ENCODE peak calls at places on chromosome 7, in ten cellular contexts. One of them, this sample, is unnamed.

GRCh38 chr7:117412390-117412789 is 14.9 kb downstream of the ASZ1 start:
- DNase-seq in kidney: no peak
- DNase-seq in activated naive CD8-positive, alpha-beta T cell treated with anti-CD3 and anti-CD28 coated beads for 36 hours: no peak
- DNase-seq in lower lobe of right lung: no peak
- DNase-seq in tibial artery: no peak
- DNase-seq in activated naive CD4-positive, alpha-beta T cell treated with Interleukin-2 at 50 U/mL for 16 hours: no peak
- DNase-seq in NCI-H2081: no peak
- DNase-seq in T1000: no peak
- DNase-seq in GM04504: no peak
- DNase-seq in NCI-H2171 treated with DMSO at 0.1 percent for 48 hours: no peak
- DNase-seq in this sample: no peak

GRCh38 chr7:27453702-27454405 is 208.8 kb downstream of the HIBADH start:
- DNase-seq in T1000: peak
- DNase-seq in activated naive CD4-positive, alpha-beta T cell treated with Interleukin-2 at 50 U/mL for 16 hours: no peak
- DNase-seq in NCI-H2081: no peak
- DNase-seq in activated naive CD8-positive, alpha-beta T cell treated with anti-CD3 and anti-CD28 coated beads for 36 hours: no peak
- DNase-seq in lower lobe of right lung: no peak
- DNase-seq in GM04504: no peak
- DNase-seq in tibial artery: no peak
- DNase-seq in NCI-H2171 treated with DMSO at 0.1 percent for 48 hours: no peak
- DNase-seq in kidney: no peak
- DNase-seq in this sample: peak

GRCh38 chr7:2261611-2262010 is 19.6 kb downstream of the NUDT1 start:
- DNase-seq in NCI-H2081: no peak
- DNase-seq in NCI-H2171 treated with DMSO at 0.1 percent for 48 hours: no peak
- DNase-seq in activated naive CD8-positive, alpha-beta T cell treated with anti-CD3 and anti-CD28 coated beads for 36 hours: peak
- DNase-seq in tibial artery: no peak
- DNase-seq in activated naive CD4-positive, alpha-beta T cell treated with Interleukin-2 at 50 U/mL for 16 hours: no peak
- DNase-seq in lower lobe of right lung: peak
- DNase-seq in T1000: no peak
- DNase-seq in kidney: no peak
- DNase-seq in GM04504: no peak
- DNase-seq in this sample: no peak

GRCh38 chr7:49812534-49812933 is 39.1 kb downstream of the VWC2 start:
- DNase-seq in NCI-H2171 treated with DMSO at 0.1 percent for 48 hours: peak
- DNase-seq in GM04504: no peak
- DNase-seq in activated naive CD4-positive, alpha-beta T cell treated with Interleukin-2 at 50 U/mL for 16 hours: no peak
- DNase-seq in tibial artery: no peak
- DNase-seq in activated naive CD8-positive, alpha-beta T cell treated with anti-CD3 and anti-CD28 coated beads for 36 hours: no peak
- DNase-seq in kidney: no peak
- DNase-seq in NCI-H2081: no peak
- DNase-seq in T1000: no peak
- DNase-seq in lower lobe of right lung: no peak
- DNase-seq in this sample: no peak

GRCh38 chr7:157588271-157588589 is 251.4 kb downstream of the DNAJB6 start:
- DNase-seq in T1000: no peak
- DNase-seq in NCI-H2171 treated with DMSO at 0.1 percent for 48 hours: no peak
- DNase-seq in tibial artery: no peak
- DNase-seq in lower lobe of right lung: peak
- DNase-seq in kidney: peak
- DNase-seq in activated naive CD8-positive, alpha-beta T cell treated with anti-CD3 and anti-CD28 coated beads for 36 hours: no peak
- DNase-seq in GM04504: no peak
- DNase-seq in NCI-H2081: no peak
- DNase-seq in activated naive CD4-positive, alpha-beta T cell treated with Interleukin-2 at 50 U/mL for 16 hours: no peak
- DNase-seq in this sample: no peak

GRCh38 chr7:81190997-81191747 is 272.3 kb upstream of the SEMA3C start:
- DNase-seq in activated naive CD4-positive, alpha-beta T cell treated with Interleukin-2 at 50 U/mL for 16 hours: no peak
- DNase-seq in kidney: no peak
- DNase-seq in NCI-H2171 treated with DMSO at 0.1 percent for 48 hours: no peak
- DNase-seq in NCI-H2081: no peak
- DNase-seq in activated naive CD8-positive, alpha-beta T cell treated with anti-CD3 and anti-CD28 coated beads for 36 hours: no peak
- DNase-seq in lower lobe of right lung: no peak
- DNase-seq in GM04504: no peak
- DNase-seq in tibial artery: no peak
- DNase-seq in T1000: no peak
- DNase-seq in this sample: peak

GRCh38 chr7:129804301-129805085 is 148.3 kb downstream of the UBE2H start:
- DNase-seq in tibial artery: no peak
- DNase-seq in lower lobe of right lung: no peak
- DNase-seq in activated naive CD8-positive, alpha-beta T cell treated with anti-CD3 and anti-CD28 coated beads for 36 hours: no peak
- DNase-seq in T1000: no peak
- DNase-seq in GM04504: no peak
- DNase-seq in kidney: peak
- DNase-seq in NCI-H2081: no peak
- DNase-seq in activated naive CD4-positive, alpha-beta T cell treated with Interleukin-2 at 50 U/mL for 16 hours: no peak
- DNase-seq in NCI-H2171 treated with DMSO at 0.1 percent for 48 hours: no peak
- DNase-seq in this sample: no peak

GRCh38 chr7:28708033-28708451 is 250.1 kb downstream of the TRIL start:
- DNase-seq in activated naive CD8-positive, alpha-beta T cell treated with anti-CD3 and anti-CD28 coated beads for 36 hours: no peak
- DNase-seq in NCI-H2171 treated with DMSO at 0.1 percent for 48 hours: no peak
- DNase-seq in GM04504: no peak
- DNase-seq in NCI-H2081: no peak
- DNase-seq in activated naive CD4-positive, alpha-beta T cell treated with Interleukin-2 at 50 U/mL for 16 hours: no peak
- DNase-seq in lower lobe of right lung: no peak
- DNase-seq in T1000: peak
- DNase-seq in kidney: no peak
- DNase-seq in tibial artery: no peak
- DNase-seq in this sample: no peak

GRCh38 chr7:81478664-81479063 is 291.2 kb downstream of the HGF start:
- DNase-seq in activated naive CD8-positive, alpha-beta T cell treated with anti-CD3 and anti-CD28 coated beads for 36 hours: no peak
- DNase-seq in GM04504: no peak
- DNase-seq in NCI-H2171 treated with DMSO at 0.1 percent for 48 hours: no peak
- DNase-seq in lower lobe of right lung: peak
- DNase-seq in NCI-H2081: no peak
- DNase-seq in tibial artery: no peak
- DNase-seq in kidney: no peak
- DNase-seq in T1000: no peak
- DNase-seq in activated naive CD4-positive, alpha-beta T cell treated with Interleukin-2 at 50 U/mL for 16 hours: no peak
- DNase-seq in this sample: no peak

GRCh38 chr7:158885624-158886023 is 29.3 kb downstream of the DYNC2I1 start:
- DNase-seq in NCI-H2171 treated with DMSO at 0.1 percent for 48 hours: peak
- DNase-seq in lower lobe of right lung: no peak
- DNase-seq in activated naive CD4-positive, alpha-beta T cell treated with Interleukin-2 at 50 U/mL for 16 hours: no peak
- DNase-seq in tibial artery: no peak
- DNase-seq in GM04504: no peak
- DNase-seq in NCI-H2081: no peak
- DNase-seq in kidney: no peak
- DNase-seq in T1000: no peak
- DNase-seq in activated naive CD8-positive, alpha-beta T cell treated with anti-CD3 and anti-CD28 coated beads for 36 hours: no peak
- DNase-seq in this sample: no peak

GRCh38 chr7:120353171-120353570 is 80.2 kb downstream of the KCND2 start:
- DNase-seq in tibial artery: no peak
- DNase-seq in activated naive CD8-positive, alpha-beta T cell treated with anti-CD3 and anti-CD28 coated beads for 36 hours: no peak
- DNase-seq in NCI-H2081: no peak
- DNase-seq in NCI-H2171 treated with DMSO at 0.1 percent for 48 hours: no peak
- DNase-seq in lower lobe of right lung: no peak
- DNase-seq in activated naive CD4-positive, alpha-beta T cell treated with Interleukin-2 at 50 U/mL for 16 hours: no peak
- DNase-seq in GM04504: no peak
- DNase-seq in T1000: no peak
- DNase-seq in kidney: no peak
- DNase-seq in this sample: no peak

GRCh38 chr7:70706698-70707097 is 425.2 kb upstream of the GALNT17 start:
- DNase-seq in NCI-H2171 treated with DMSO at 0.1 percent for 48 hours: no peak
- DNase-seq in T1000: no peak
- DNase-seq in activated naive CD8-positive, alpha-beta T cell treated with anti-CD3 and anti-CD28 coated beads for 36 hours: no peak
- DNase-seq in kidney: no peak
- DNase-seq in lower lobe of right lung: no peak
- DNase-seq in NCI-H2081: no peak
- DNase-seq in tibial artery: no peak
- DNase-seq in activated naive CD4-positive, alpha-beta T cell treated with Interleukin-2 at 50 U/mL for 16 hours: no peak
- DNase-seq in GM04504: no peak
- DNase-seq in this sample: no peak

GRCh38 chr7:2321020-2321419 is 6.8 kb upstream of the SNX8 start:
- DNase-seq in kidney: no peak
- DNase-seq in NCI-H2171 treated with DMSO at 0.1 percent for 48 hours: peak
- DNase-seq in GM04504: no peak
- DNase-seq in activated naive CD8-positive, alpha-beta T cell treated with anti-CD3 and anti-CD28 coated beads for 36 hours: no peak
- DNase-seq in lower lobe of right lung: no peak
- DNase-seq in tibial artery: no peak
- DNase-seq in activated naive CD4-positive, alpha-beta T cell treated with Interleukin-2 at 50 U/mL for 16 hours: no peak
- DNase-seq in NCI-H2081: no peak
- DNase-seq in T1000: no peak
- DNase-seq in this sample: no peak

GRCh38 chr7:50662059-50662689 is 97.0 kb upstream of the DDC start:
- DNase-seq in GM04504: no peak
- DNase-seq in activated naive CD8-positive, alpha-beta T cell treated with anti-CD3 and anti-CD28 coated beads for 36 hours: no peak
- DNase-seq in tibial artery: no peak
- DNase-seq in T1000: no peak
- DNase-seq in activated naive CD4-positive, alpha-beta T cell treated with Interleukin-2 at 50 U/mL for 16 hours: peak
- DNase-seq in NCI-H2081: no peak
- DNase-seq in NCI-H2171 treated with DMSO at 0.1 percent for 48 hours: no peak
- DNase-seq in lower lobe of right lung: no peak
- DNase-seq in kidney: no peak
- DNase-seq in this sample: no peak

GRCh38 chr7:88224596-88225275 is 4.9 kb upstream of the SRI start:
- DNase-seq in NCI-H2171 treated with DMSO at 0.1 percent for 48 hours: no peak
- DNase-seq in NCI-H2081: no peak
- DNase-seq in kidney: no peak
- DNase-seq in activated naive CD4-positive, alpha-beta T cell treated with Interleukin-2 at 50 U/mL for 16 hours: no peak
- DNase-seq in activated naive CD8-positive, alpha-beta T cell treated with anti-CD3 and anti-CD28 coated beads for 36 hours: no peak
- DNase-seq in GM04504: no peak
- DNase-seq in tibial artery: no peak
- DNase-seq in T1000: no peak
- DNase-seq in lower lobe of right lung: no peak
- DNase-seq in this sample: no peak

GRCh38 chr7:19101911-19102310 is 15.5 kb downstream of the TWIST1 start:
- DNase-seq in activated naive CD4-positive, alpha-beta T cell treated with Interleukin-2 at 50 U/mL for 16 hours: no peak
- DNase-seq in T1000: no peak
- DNase-seq in GM04504: no peak
- DNase-seq in kidney: no peak
- DNase-seq in activated naive CD8-positive, alpha-beta T cell treated with anti-CD3 and anti-CD28 coated beads for 36 hours: no peak
- DNase-seq in lower lobe of right lung: no peak
- DNase-seq in tibial artery: no peak
- DNase-seq in NCI-H2081: no peak
- DNase-seq in NCI-H2171 treated with DMSO at 0.1 percent for 48 hours: no peak
- DNase-seq in this sample: no peak

GRCh38 chr7:41630741-41631140 is 72.1 kb downstream of the INHBA start:
- DNase-seq in NCI-H2171 treated with DMSO at 0.1 percent for 48 hours: no peak
- DNase-seq in tibial artery: no peak
- DNase-seq in T1000: no peak
- DNase-seq in NCI-H2081: no peak
- DNase-seq in GM04504: no peak
- DNase-seq in lower lobe of right lung: no peak
- DNase-seq in activated naive CD4-positive, alpha-beta T cell treated with Interleukin-2 at 50 U/mL for 16 hours: no peak
- DNase-seq in activated naive CD8-positive, alpha-beta T cell treated with anti-CD3 and anti-CD28 coated beads for 36 hours: no peak
- DNase-seq in kidney: no peak
- DNase-seq in this sample: no peak

GRCh38 chr7:116888895-116889294 is 26.5 kb downstream of the CAPZA2 start:
- DNase-seq in kidney: no peak
- DNase-seq in activated naive CD8-positive, alpha-beta T cell treated with anti-CD3 and anti-CD28 coated beads for 36 hours: no peak
- DNase-seq in NCI-H2171 treated with DMSO at 0.1 percent for 48 hours: no peak
- DNase-seq in lower lobe of right lung: no peak
- DNase-seq in activated naive CD4-positive, alpha-beta T cell treated with Interleukin-2 at 50 U/mL for 16 hours: no peak
- DNase-seq in tibial artery: no peak
- DNase-seq in GM04504: no peak
- DNase-seq in T1000: no peak
- DNase-seq in NCI-H2081: no peak
- DNase-seq in this sample: no peak

GRCh38 chr7:36349626-36350025 is 40.0 kb upstream of the ANLN start:
- DNase-seq in kidney: no peak
- DNase-seq in tibial artery: no peak
- DNase-seq in NCI-H2171 treated with DMSO at 0.1 percent for 48 hours: no peak
- DNase-seq in NCI-H2081: no peak
- DNase-seq in activated naive CD8-positive, alpha-beta T cell treated with anti-CD3 and anti-CD28 coated beads for 36 hours: no peak
- DNase-seq in T1000: no peak
- DNase-seq in activated naive CD4-positive, alpha-beta T cell treated with Interleukin-2 at 50 U/mL for 16 hours: no peak
- DNase-seq in GM04504: no peak
- DNase-seq in lower lobe of right lung: no peak
- DNase-seq in this sample: no peak

GRCh38 chr7:66379761-66380160 is 174.6 kb downstream of the TPST1 start:
- DNase-seq in lower lobe of right lung: no peak
- DNase-seq in tibial artery: no peak
- DNase-seq in kidney: no peak
- DNase-seq in activated naive CD8-positive, alpha-beta T cell treated with anti-CD3 and anti-CD28 coated beads for 36 hours: no peak
- DNase-seq in NCI-H2081: no peak
- DNase-seq in NCI-H2171 treated with DMSO at 0.1 percent for 48 hours: no peak
- DNase-seq in activated naive CD4-positive, alpha-beta T cell treated with Interleukin-2 at 50 U/mL for 16 hours: no peak
- DNase-seq in GM04504: no peak
- DNase-seq in T1000: no peak
- DNase-seq in this sample: no peak

GRCh38 chr7:42014625-42015412 is 222.2 kb downstream of the GLI3 start:
- DNase-seq in NCI-H2081: peak
- DNase-seq in activated naive CD8-positive, alpha-beta T cell treated with anti-CD3 and anti-CD28 coated beads for 36 hours: peak
- DNase-seq in activated naive CD4-positive, alpha-beta T cell treated with Interleukin-2 at 50 U/mL for 16 hours: peak
- DNase-seq in tibial artery: no peak
- DNase-seq in lower lobe of right lung: no peak
- DNase-seq in NCI-H2171 treated with DMSO at 0.1 percent for 48 hours: no peak
- DNase-seq in T1000: no peak
- DNase-seq in GM04504: no peak
- DNase-seq in kidney: no peak
- DNase-seq in this sample: no peak

GRCh38 chr7:73707045-73707631 is 12.3 kb downstream of the STX1A start:
- DNase-seq in kidney: peak
- DNase-seq in tibial artery: no peak
- DNase-seq in NCI-H2171 treated with DMSO at 0.1 percent for 48 hours: peak
- DNase-seq in activated naive CD8-positive, alpha-beta T cell treated with anti-CD3 and anti-CD28 coated beads for 36 hours: no peak
- DNase-seq in lower lobe of right lung: peak
- DNase-seq in T1000: peak
- DNase-seq in activated naive CD4-positive, alpha-beta T cell treated with Interleukin-2 at 50 U/mL for 16 hours: no peak
- DNase-seq in GM04504: no peak
- DNase-seq in NCI-H2081: peak
- DNase-seq in this sample: no peak

GRCh38 chr7:4791738-4792536 is 16.5 kb downstream of the AP5Z1 start:
- DNase-seq in activated naive CD8-positive, alpha-beta T cell treated with anti-CD3 and anti-CD28 coated beads for 36 hours: peak
- DNase-seq in activated naive CD4-positive, alpha-beta T cell treated with Interleukin-2 at 50 U/mL for 16 hours: peak
- DNase-seq in kidney: no peak
- DNase-seq in T1000: peak
- DNase-seq in NCI-H2081: no peak
- DNase-seq in lower lobe of right lung: peak
- DNase-seq in GM04504: no peak
- DNase-seq in tibial artery: peak
- DNase-seq in NCI-H2171 treated with DMSO at 0.1 percent for 48 hours: no peak
- DNase-seq in this sample: no peak

GRCh38 chr7:43138710-43139601 is 26.5 kb downstream of the HECW1 start:
- DNase-seq in T1000: peak
- DNase-seq in kidney: no peak
- DNase-seq in GM04504: no peak
- DNase-seq in activated naive CD8-positive, alpha-beta T cell treated with anti-CD3 and anti-CD28 coated beads for 36 hours: no peak
- DNase-seq in activated naive CD4-positive, alpha-beta T cell treated with Interleukin-2 at 50 U/mL for 16 hours: no peak
- DNase-seq in NCI-H2081: no peak
- DNase-seq in lower lobe of right lung: no peak
- DNase-seq in NCI-H2171 treated with DMSO at 0.1 percent for 48 hours: no peak
- DNase-seq in tibial artery: no peak
- DNase-seq in this sample: no peak

GRCh38 chr7:150992833-150993302 is 2.1 kb downstream of the NOS3 start:
- DNase-seq in lower lobe of right lung: no peak
- DNase-seq in kidney: peak
- DNase-seq in activated naive CD4-positive, alpha-beta T cell treated with Interleukin-2 at 50 U/mL for 16 hours: no peak
- DNase-seq in T1000: no peak
- DNase-seq in GM04504: no peak
- DNase-seq in NCI-H2081: no peak
- DNase-seq in activated naive CD8-positive, alpha-beta T cell treated with anti-CD3 and anti-CD28 coated beads for 36 hours: no peak
- DNase-seq in NCI-H2171 treated with DMSO at 0.1 percent for 48 hours: peak
- DNase-seq in tibial artery: no peak
- DNase-seq in this sample: no peak

GRCh38 chr7:137674551-137675409 is 172.0 kb downstream of the DGKI start:
- DNase-seq in tibial artery: no peak
- DNase-seq in GM04504: no peak
- DNase-seq in lower lobe of right lung: no peak
- DNase-seq in T1000: no peak
- DNase-seq in activated naive CD4-positive, alpha-beta T cell treated with Interleukin-2 at 50 U/mL for 16 hours: no peak
- DNase-seq in NCI-H2081: no peak
- DNase-seq in NCI-H2171 treated with DMSO at 0.1 percent for 48 hours: no peak
- DNase-seq in activated naive CD8-positive, alpha-beta T cell treated with anti-CD3 and anti-CD28 coated beads for 36 hours: no peak
- DNase-seq in kidney: no peak
- DNase-seq in this sample: no peak

This sample was measured in retinal pigment epithelial cell.